ENCODE peak calls at places on chromosome 4, in nine cellular contexts. One of them, this sample, is unnamed.

GRCh38 chr4:150253965-150254364 is 175.7 kb downstream of the DCLK2 start:
- DNase-seq in AG04450: no peak
- DNase-seq in dorsolateral prefrontal cortex: no peak
- DNase-seq in cardiac muscle cell: no peak
- DNase-seq in tibial nerve: no peak
- DNase-seq in OCI-LY7: no peak
- DNase-seq in fibroblast of mammary gland: no peak
- DNase-seq in osteocyte: no peak
- DNase-seq in nephron progenitor cell: no peak
- DNase-seq in this sample: no peak

GRCh38 chr4:108342325-108342986 is 173.7 kb upstream of the LEF1 start:
- DNase-seq in dorsolateral prefrontal cortex: no peak
- DNase-seq in fibroblast of mammary gland: no peak
- DNase-seq in nephron progenitor cell: no peak
- DNase-seq in AG04450: no peak
- DNase-seq in cardiac muscle cell: no peak
- DNase-seq in OCI-LY7: peak; percentile 7
- DNase-seq in tibial nerve: no peak
- DNase-seq in osteocyte: no peak
- DNase-seq in this sample: no peak

GRCh38 chr4:2694691-2695090 is 61.4 kb downstream of the TNIP2 start:
- DNase-seq in tibial nerve: no peak
- DNase-seq in osteocyte: no peak
- DNase-seq in dorsolateral prefrontal cortex: no peak
- DNase-seq in cardiac muscle cell: no peak
- DNase-seq in AG04450: no peak
- DNase-seq in OCI-LY7: no peak
- DNase-seq in fibroblast of mammary gland: peak; percentile 41
- DNase-seq in nephron progenitor cell: no peak
- DNase-seq in this sample: no peak

GRCh38 chr4:93469560-93469959 is 359.0 kb upstream of the ATOH1 start:
- DNase-seq in fibroblast of mammary gland: no peak
- DNase-seq in AG04450: no peak
- DNase-seq in OCI-LY7: no peak
- DNase-seq in osteocyte: no peak
- DNase-seq in nephron progenitor cell: no peak
- DNase-seq in dorsolateral prefrontal cortex: no peak
- DNase-seq in tibial nerve: no peak
- DNase-seq in cardiac muscle cell: no peak
- DNase-seq in this sample: no peak

GRCh38 chr4:25578431-25578830 is 77.2 kb upstream of the SLC34A2 start:
- DNase-seq in dorsolateral prefrontal cortex: no peak
- DNase-seq in OCI-LY7: no peak
- DNase-seq in tibial nerve: no peak
- DNase-seq in nephron progenitor cell: no peak
- DNase-seq in cardiac muscle cell: no peak
- DNase-seq in fibroblast of mammary gland: no peak
- DNase-seq in osteocyte: no peak
- DNase-seq in AG04450: no peak
- DNase-seq in this sample: no peak

GRCh38 chr4:7993671-7994070 is 54.0 kb upstream of the AFAP1 start:
- DNase-seq in fibroblast of mammary gland: no peak
- DNase-seq in tibial nerve: no peak
- DNase-seq in AG04450: no peak
- DNase-seq in cardiac muscle cell: no peak
- DNase-seq in nephron progenitor cell: no peak
- DNase-seq in dorsolateral prefrontal cortex: no peak
- DNase-seq in osteocyte: no peak
- DNase-seq in OCI-LY7: no peak
- DNase-seq in this sample: no peak

GRCh38 chr4:76687730-76688441 is 210.1 kb downstream of the SOWAHB start:
- DNase-seq in tibial nerve: no peak
- DNase-seq in osteocyte: no peak
- DNase-seq in AG04450: no peak
- DNase-seq in cardiac muscle cell: no peak
- DNase-seq in nephron progenitor cell: peak; percentile 21
- DNase-seq in OCI-LY7: no peak
- DNase-seq in fibroblast of mammary gland: no peak
- DNase-seq in dorsolateral prefrontal cortex: no peak
- DNase-seq in this sample: no peak

GRCh38 chr4:145554691-145555090 is 64.5 kb upstream of the MMAA start:
- DNase-seq in fibroblast of mammary gland: no peak
- DNase-seq in tibial nerve: no peak
- DNase-seq in OCI-LY7: no peak
- DNase-seq in AG04450: no peak
- DNase-seq in osteocyte: no peak
- DNase-seq in cardiac muscle cell: no peak
- DNase-seq in dorsolateral prefrontal cortex: no peak
- DNase-seq in nephron progenitor cell: no peak
- DNase-seq in this sample: no peak

GRCh38 chr4:145881585-145881984 is 57.0 kb downstream of the ZNF827 start:
- DNase-seq in cardiac muscle cell: no peak
- DNase-seq in AG04450: no peak
- DNase-seq in nephron progenitor cell: no peak
- DNase-seq in osteocyte: no peak
- DNase-seq in dorsolateral prefrontal cortex: no peak
- DNase-seq in fibroblast of mammary gland: no peak
- DNase-seq in tibial nerve: no peak
- DNase-seq in OCI-LY7: no peak
- DNase-seq in this sample: no peak

GRCh38 chr4:188109157-188109755 is at the start of gene TRIML2:
- DNase-seq in tibial nerve: no peak
- DNase-seq in fibroblast of mammary gland: no peak
- DNase-seq in dorsolateral prefrontal cortex: no peak
- DNase-seq in OCI-LY7: no peak
- DNase-seq in osteocyte: no peak
- DNase-seq in AG04450: no peak
- DNase-seq in nephron progenitor cell: no peak
- DNase-seq in cardiac muscle cell: no peak
- DNase-seq in this sample: no peak

GRCh38 chr4:151530783-151531182 is 121.8 kb downstream of the FHIP1A start:
- DNase-seq in AG04450: no peak
- DNase-seq in cardiac muscle cell: peak; percentile 50
- DNase-seq in dorsolateral prefrontal cortex: no peak
- DNase-seq in fibroblast of mammary gland: no peak
- DNase-seq in osteocyte: no peak
- DNase-seq in nephron progenitor cell: no peak
- DNase-seq in OCI-LY7: peak; percentile 5
- DNase-seq in tibial nerve: no peak
- DNase-seq in this sample: no peak

GRCh38 chr4:73964862-73965611 is 16.8 kb downstream of the PF4 start:
- DNase-seq in dorsolateral prefrontal cortex: no peak
- DNase-seq in tibial nerve: no peak
- DNase-seq in osteocyte: no peak
- DNase-seq in cardiac muscle cell: peak; percentile 42
- DNase-seq in OCI-LY7: no peak
- DNase-seq in nephron progenitor cell: peak; percentile 37
- DNase-seq in fibroblast of mammary gland: peak; percentile 28
- DNase-seq in AG04450: no peak
- DNase-seq in this sample: no peak

GRCh38 chr4:122015203-122015602 is 63.3 kb upstream of the TRPC3 start:
- DNase-seq in osteocyte: no peak
- DNase-seq in OCI-LY7: no peak
- DNase-seq in nephron progenitor cell: no peak
- DNase-seq in AG04450: no peak
- DNase-seq in dorsolateral prefrontal cortex: no peak
- DNase-seq in cardiac muscle cell: no peak
- DNase-seq in fibroblast of mammary gland: no peak
- DNase-seq in tibial nerve: no peak
- DNase-seq in this sample: no peak

GRCh38 chr4:2936773-2937145 is 26.4 kb downstream of the NOP14 start:
- DNase-seq in dorsolateral prefrontal cortex: no peak
- DNase-seq in OCI-LY7: peak; percentile 27
- DNase-seq in cardiac muscle cell: peak; percentile 52
- DNase-seq in tibial nerve: no peak
- DNase-seq in osteocyte: no peak
- DNase-seq in AG04450: no peak
- DNase-seq in nephron progenitor cell: no peak
- DNase-seq in fibroblast of mammary gland: peak; percentile 89
- DNase-seq in this sample: no peak

GRCh38 chr4:169116270-169116901 is 106.3 kb upstream of the CBR4 start:
- DNase-seq in osteocyte: no peak
- DNase-seq in OCI-LY7: no peak
- DNase-seq in tibial nerve: no peak
- DNase-seq in cardiac muscle cell: peak; percentile 18
- DNase-seq in nephron progenitor cell: no peak
- DNase-seq in fibroblast of mammary gland: peak; percentile 48
- DNase-seq in dorsolateral prefrontal cortex: peak; percentile 40
- DNase-seq in AG04450: no peak
- DNase-seq in this sample: no peak

GRCh38 chr4:98625920-98626319 is 32.5 kb downstream of the TSPAN5 start:
- DNase-seq in cardiac muscle cell: no peak
- DNase-seq in tibial nerve: no peak
- DNase-seq in fibroblast of mammary gland: no peak
- DNase-seq in OCI-LY7: no peak
- DNase-seq in dorsolateral prefrontal cortex: no peak
- DNase-seq in AG04450: no peak
- DNase-seq in osteocyte: no peak
- DNase-seq in nephron progenitor cell: no peak
- DNase-seq in this sample: no peak

GRCh38 chr4:98625399-98625798 is 33.0 kb downstream of the TSPAN5 start:
- DNase-seq in OCI-LY7: no peak
- DNase-seq in osteocyte: no peak
- DNase-seq in nephron progenitor cell: no peak
- DNase-seq in dorsolateral prefrontal cortex: no peak
- DNase-seq in cardiac muscle cell: no peak
- DNase-seq in tibial nerve: no peak
- DNase-seq in AG04450: no peak
- DNase-seq in fibroblast of mammary gland: no peak
- DNase-seq in this sample: no peak

GRCh38 chr4:98627883-98628282 is 30.5 kb downstream of the TSPAN5 start:
- DNase-seq in cardiac muscle cell: peak; percentile 81
- DNase-seq in dorsolateral prefrontal cortex: no peak
- DNase-seq in nephron progenitor cell: no peak
- DNase-seq in tibial nerve: no peak
- DNase-seq in AG04450: peak; percentile 42
- DNase-seq in osteocyte: no peak
- DNase-seq in OCI-LY7: no peak
- DNase-seq in fibroblast of mammary gland: peak; percentile 78
- DNase-seq in this sample: no peak

GRCh38 chr4:98627477-98627876 is 30.9 kb downstream of the TSPAN5 start:
- DNase-seq in nephron progenitor cell: no peak
- DNase-seq in OCI-LY7: no peak
- DNase-seq in fibroblast of mammary gland: peak; percentile 33
- DNase-seq in AG04450: no peak
- DNase-seq in tibial nerve: no peak
- DNase-seq in dorsolateral prefrontal cortex: no peak
- DNase-seq in cardiac muscle cell: peak; percentile 30
- DNase-seq in osteocyte: no peak
- DNase-seq in this sample: no peak

DNA sequence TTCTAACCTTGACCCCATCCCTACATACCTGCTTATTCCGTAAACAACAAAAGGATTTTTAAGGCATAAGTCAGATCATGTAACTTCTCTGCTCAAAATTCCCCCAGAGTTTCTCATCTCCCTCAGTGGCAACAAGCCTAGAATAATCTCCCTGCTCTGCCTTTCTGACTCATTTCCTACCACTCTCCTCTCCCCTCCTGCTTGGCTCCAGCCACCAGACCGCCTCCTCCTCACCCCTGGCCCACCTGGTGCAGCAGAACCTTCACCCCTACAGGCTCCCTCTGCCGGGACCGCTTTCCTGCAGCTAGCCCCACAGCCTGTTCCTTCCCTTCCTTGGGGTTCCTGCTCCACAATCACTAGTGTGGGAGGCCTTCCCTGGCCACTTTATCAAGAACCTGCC is 32.1 kb downstream of the TSPAN5 start:
- DNase-seq in dorsolateral prefrontal cortex: no peak
- DNase-seq in fibroblast of mammary gland: peak; percentile 93
- DNase-seq in AG04450: peak; percentile 62
- DNase-seq in osteocyte: no peak
- DNase-seq in tibial nerve: no peak
- DNase-seq in cardiac muscle cell: peak; percentile 89
- DNase-seq in OCI-LY7: no peak
- DNase-seq in nephron progenitor cell: no peak
- DNase-seq in this sample: no peak
- TF ChIP-seq CTCF in dorsolateral prefrontal cortex: no peak
- TF ChIP-seq CTCF in fibroblast of mammary gland: peak; percentile 25
- TF ChIP-seq CTCF in AG04450: peak; percentile 33
- TF ChIP-seq CTCF in osteocyte: no peak
- TF ChIP-seq CTCF in tibial nerve: no peak
- TF ChIP-seq CTCF in cardiac muscle cell: peak; percentile 17
- TF ChIP-seq CTCF in OCI-LY7: no peak
- TF ChIP-seq CTCF in nephron progenitor cell: no peak
- TF ChIP-seq CTCF in this sample: no peak

GRCh38 chr4:186948361-186949291 is 225.0 kb upstream of the FAT1 start:
- DNase-seq in dorsolateral prefrontal cortex: no peak
- DNase-seq in nephron progenitor cell: peak; percentile 61
- DNase-seq in osteocyte: no peak
- DNase-seq in OCI-LY7: peak; percentile 67
- DNase-seq in cardiac muscle cell: peak; percentile 41
- DNase-seq in AG04450: no peak
- DNase-seq in tibial nerve: no peak
- DNase-seq in fibroblast of mammary gland: peak; percentile 20
- DNase-seq in this sample: peak; percentile 41
- TF ChIP-seq CTCF in dorsolateral prefrontal cortex: no peak
- TF ChIP-seq CTCF in nephron progenitor cell: peak; percentile 68
- TF ChIP-seq CTCF in osteocyte: peak; percentile 62
- TF ChIP-seq CTCF in OCI-LY7: peak; percentile 75
- TF ChIP-seq CTCF in cardiac muscle cell: peak; percentile 60
- TF ChIP-seq CTCF in AG04450: peak; percentile 67
- TF ChIP-seq CTCF in tibial nerve: no peak
- TF ChIP-seq CTCF in fibroblast of mammary gland: peak; percentile 33
- TF ChIP-seq CTCF in this sample: peak; percentile 55

DNA sequence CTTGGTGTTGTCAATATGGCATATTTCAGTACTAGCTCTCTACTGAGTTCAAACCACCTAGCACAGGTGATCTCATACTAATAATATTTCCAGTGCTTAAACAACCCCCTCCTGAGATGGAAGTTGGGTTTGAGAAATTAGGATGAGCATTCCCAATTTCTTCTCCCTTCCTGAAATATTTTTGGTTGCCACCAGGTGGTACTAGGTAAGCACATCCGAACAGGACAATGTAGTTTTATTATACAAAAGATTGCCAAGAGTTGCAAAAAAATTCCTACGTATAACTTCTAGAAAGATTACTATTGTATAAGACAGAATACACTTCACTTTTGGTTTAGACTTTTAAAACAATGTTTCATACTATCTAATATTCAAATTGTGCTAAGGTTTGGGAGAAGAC is 484.5 kb downstream of the PACRGL start:
- DNase-seq in nephron progenitor cell: no peak
- DNase-seq in OCI-LY7: no peak
- DNase-seq in AG04450: no peak
- DNase-seq in tibial nerve: no peak
- DNase-seq in fibroblast of mammary gland: no peak
- DNase-seq in osteocyte: no peak
- DNase-seq in cardiac muscle cell: no peak
- DNase-seq in dorsolateral prefrontal cortex: no peak
- DNase-seq in this sample: no peak
- TF ChIP-seq CTCF in nephron progenitor cell: no peak
- TF ChIP-seq CTCF in OCI-LY7: no peak
- TF ChIP-seq CTCF in AG04450: no peak
- TF ChIP-seq CTCF in tibial nerve: no peak
- TF ChIP-seq CTCF in fibroblast of mammary gland: no peak
- TF ChIP-seq CTCF in osteocyte: no peak
- TF ChIP-seq CTCF in cardiac muscle cell: no peak
- TF ChIP-seq CTCF in dorsolateral prefrontal cortex: no peak
- TF ChIP-seq CTCF in this sample: peak; percentile 19

DNA sequence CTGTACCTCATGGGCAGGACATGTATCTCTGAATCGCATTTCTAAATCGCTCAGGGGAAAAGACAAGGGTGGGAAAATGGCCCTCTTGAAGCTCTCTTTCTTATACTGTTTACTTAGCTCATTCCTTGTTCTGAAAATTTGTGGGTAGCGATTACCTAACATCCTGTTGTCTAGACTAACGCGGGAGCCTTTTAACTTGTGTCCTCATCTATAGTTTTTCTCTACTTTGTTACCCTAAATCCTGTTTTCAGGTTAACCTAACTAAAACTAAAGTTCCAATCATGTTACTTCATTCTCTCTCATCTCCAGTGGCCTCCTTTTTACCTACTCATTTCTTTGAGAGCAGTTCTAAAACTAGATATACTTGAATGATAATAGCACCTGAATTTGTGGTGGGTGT is 45.0 kb downstream of the SNX25 start:
- DNase-seq in AG04450: no peak
- DNase-seq in cardiac muscle cell: peak; percentile 29
- DNase-seq in fibroblast of mammary gland: peak; percentile 29
- DNase-seq in OCI-LY7: no peak
- DNase-seq in tibial nerve: no peak
- DNase-seq in osteocyte: no peak
- DNase-seq in dorsolateral prefrontal cortex: no peak
- DNase-seq in nephron progenitor cell: no peak
- DNase-seq in this sample: no peak
- TF ChIP-seq CTCF in AG04450: no peak
- TF ChIP-seq CTCF in cardiac muscle cell: no peak
- TF ChIP-seq CTCF in fibroblast of mammary gland: no peak
- TF ChIP-seq CTCF in OCI-LY7: no peak
- TF ChIP-seq CTCF in tibial nerve: no peak
- TF ChIP-seq CTCF in osteocyte: no peak
- TF ChIP-seq CTCF in dorsolateral prefrontal cortex: no peak
- TF ChIP-seq CTCF in nephron progenitor cell: no peak
- TF ChIP-seq CTCF in this sample: no peak

This sample was measured in neural crest cell.